ENCODE peak calls at places on chromosomes 13 and 19, in six cellular contexts. F is HuH-7, H is germinal center, R is GM04504, W is NCI-H524, U is ACHN. X is an unnamed sample.

GRCh38 chr13:67950594-67950993 is 720.5 kb upstream of the PCDH9 start:
- DNase-seq in F (no peak), H (no peak), R (no peak), W (no peak), U (no peak), X (no peak)

GRCh38 chr13:43805071-43805468 is 18.3 kb upstream of the ENOX1 start:
- DNase-seq in F (no peak), H (no peak), R (peak), W (no peak), U (peak), X (peak)

GRCh38 chr13:104442541-104442940 is 1376.3 kb upstream of the SLC10A2 start:
- DNase-seq in F (no peak), H (no peak), R (no peak), W (no peak), U (no peak), X (no peak)

GRCh38 chr13:31913459-31913858 is 118.1 kb upstream of the FRY start:
- DNase-seq in F (no peak), H (no peak), R (no peak), W (peak), U (no peak), X (peak)

GRCh38 chr13:23979361-23980159 is 82.3 kb upstream of the C1QTNF9B start:
- DNase-seq in F (peak), H (peak), R (peak), W (peak), U (peak), X (peak)

GRCh38 chr13:103282571-103283450 is 216.6 kb upstream of the SLC10A2 start:
- DNase-seq in F (no peak), H (no peak), R (peak), W (no peak), U (peak), X (peak)

GRCh38 chr19:38544569-38545315 is 73.0 kb downstream of the MAP4K1 start:
- DNase-seq in F (no peak), H (no peak), R (no peak), W (no peak), U (no peak), X (no peak)

GRCh38 chr13:24842533-24843278 is 78.7 kb downstream of the RNF17 start:
- DNase-seq in F (no peak), H (no peak), R (no peak), W (no peak), U (peak), X (no peak)

GRCh38 chr13:24693862-24694471 is 13.8 kb downstream of the ATP12A start:
- DNase-seq in F (peak), H (peak), R (no peak), W (peak), U (peak), X (peak)

GRCh38 chr13:29858231-29858630 is 7.8 kb upstream of the UBL3 start:
- DNase-seq in F (no peak), H (no peak), R (no peak), W (no peak), U (no peak), X (no peak)

GRCh38 chr13:111398715-111399299 is 78.4 kb downstream of the TEX29 start:
- DNase-seq in F (peak), H (no peak), R (no peak), W (no peak), U (no peak), X (no peak)

GRCh38 chr13:23722726-23723453 is 152.7 kb downstream of the TNFRSF19 start:
- DNase-seq in F (no peak), H (no peak), R (no peak), W (no peak), U (no peak), X (no peak)

GRCh38 chr13:73039201-73040108 is 19.4 kb upstream of the KLF5 start:
- DNase-seq in F (no peak), H (no peak), R (no peak), W (no peak), U (no peak), X (no peak)

GRCh38 chr19:55540619-55541018 is 3.7 kb upstream of the SBK2 start:
- DNase-seq in F (no peak), H (no peak), R (no peak), W (no peak), U (no peak), X (no peak)

GRCh38 chr19:5691205-5691929 is 1.3 kb downstream of the RPL36 start:
- DNase-seq in F (no peak), H (peak), R (peak), W (no peak), U (peak), X (peak)

GRCh38 chr13:64186503-64186902 is 2770.9 kb upstream of the PCDH20 start:
- DNase-seq in F (no peak), H (no peak), R (no peak), W (no peak), U (no peak), X (no peak)

GRCh38 chr19:9847087-9847671 is 12.1 kb downstream of the PIN1 start:
- DNase-seq in F (peak), H (no peak), R (peak), W (no peak), U (peak), X (peak)